ENCODE peak calls at places on chromosomes 2 and 18, in ten cellular contexts. One of them, this sample, is unnamed.

GRCh38 chr2:3517948-3518495 is 1.3 kb downstream of the ADI1 start:
- DNase-seq in activated T-helper 1 cell treated with anti-CD3 and anti-CD28 coated beads, Interleukin-2, amount 50 U/mL, for 16 hours: no peak
- DNase-seq in Daoy: no peak
- DNase-seq in stimulated activated CD4-positive, alpha-beta T cell treated with anti-CD3 and anti-CD28 coated beads, Interleukin-1b, Interleukin-23, amount 100 ng/mL, for 48 hours: no peak
- DNase-seq in CD4-positive, CD25-positive, alpha-beta regulatory T cell: no peak
- DNase-seq in activated gamma-delta T cell treated with Interleukin-2 at 50 U/mL for 16 hours: no peak
- DNase-seq in A549: no peak
- DNase-seq in NCI-H187: no peak
- DNase-seq in suprapubic skin: no peak
- DNase-seq in myocyte: no peak
- DNase-seq in this sample: no peak

GRCh38 chr2:23617167-23617787 is 232.3 kb downstream of the KLHL29 start:
- DNase-seq in activated T-helper 1 cell treated with anti-CD3 and anti-CD28 coated beads, Interleukin-2, amount 50 U/mL, for 16 hours: no peak
- DNase-seq in Daoy: no peak
- DNase-seq in stimulated activated CD4-positive, alpha-beta T cell treated with anti-CD3 and anti-CD28 coated beads, Interleukin-1b, Interleukin-23, amount 100 ng/mL, for 48 hours: no peak
- DNase-seq in CD4-positive, CD25-positive, alpha-beta regulatory T cell: no peak
- DNase-seq in activated gamma-delta T cell treated with Interleukin-2 at 50 U/mL for 16 hours: no peak
- DNase-seq in A549: no peak
- DNase-seq in NCI-H187: no peak
- DNase-seq in suprapubic skin: no peak
- DNase-seq in myocyte: no peak
- DNase-seq in this sample: peak

GRCh38 chr2:233867993-233868532 is at the start of gene MSL3B:
- DNase-seq in activated T-helper 1 cell treated with anti-CD3 and anti-CD28 coated beads, Interleukin-2, amount 50 U/mL, for 16 hours: peak
- DNase-seq in Daoy: no peak
- DNase-seq in stimulated activated CD4-positive, alpha-beta T cell treated with anti-CD3 and anti-CD28 coated beads, Interleukin-1b, Interleukin-23, amount 100 ng/mL, for 48 hours: peak
- DNase-seq in CD4-positive, CD25-positive, alpha-beta regulatory T cell: peak
- DNase-seq in activated gamma-delta T cell treated with Interleukin-2 at 50 U/mL for 16 hours: peak
- DNase-seq in A549: peak
- DNase-seq in NCI-H187: no peak
- DNase-seq in suprapubic skin: no peak
- DNase-seq in myocyte: no peak
- DNase-seq in this sample: peak

GRCh38 chr2:16666453-16666801 is 793 bp upstream of the CYRIA start:
- DNase-seq in activated T-helper 1 cell treated with anti-CD3 and anti-CD28 coated beads, Interleukin-2, amount 50 U/mL, for 16 hours: no peak
- DNase-seq in Daoy: peak
- DNase-seq in stimulated activated CD4-positive, alpha-beta T cell treated with anti-CD3 and anti-CD28 coated beads, Interleukin-1b, Interleukin-23, amount 100 ng/mL, for 48 hours: no peak
- DNase-seq in CD4-positive, CD25-positive, alpha-beta regulatory T cell: no peak
- DNase-seq in activated gamma-delta T cell treated with Interleukin-2 at 50 U/mL for 16 hours: no peak
- DNase-seq in A549: no peak
- DNase-seq in NCI-H187: no peak
- DNase-seq in suprapubic skin: no peak
- DNase-seq in myocyte: no peak
- DNase-seq in this sample: peak

GRCh38 chr18:25229080-25229479 is 122.9 kb downstream of the ZNF521 start:
- DNase-seq in activated T-helper 1 cell treated with anti-CD3 and anti-CD28 coated beads, Interleukin-2, amount 50 U/mL, for 16 hours: no peak
- DNase-seq in Daoy: peak
- DNase-seq in stimulated activated CD4-positive, alpha-beta T cell treated with anti-CD3 and anti-CD28 coated beads, Interleukin-1b, Interleukin-23, amount 100 ng/mL, for 48 hours: no peak
- DNase-seq in CD4-positive, CD25-positive, alpha-beta regulatory T cell: no peak
- DNase-seq in activated gamma-delta T cell treated with Interleukin-2 at 50 U/mL for 16 hours: no peak
- DNase-seq in A549: no peak
- DNase-seq in NCI-H187: no peak
- DNase-seq in suprapubic skin: no peak
- DNase-seq in myocyte: peak
- DNase-seq in this sample: peak

GRCh38 chr2:162113771-162114168 is 38.3 kb downstream of the GCG start:
- DNase-seq in activated T-helper 1 cell treated with anti-CD3 and anti-CD28 coated beads, Interleukin-2, amount 50 U/mL, for 16 hours: no peak
- DNase-seq in Daoy: peak
- DNase-seq in stimulated activated CD4-positive, alpha-beta T cell treated with anti-CD3 and anti-CD28 coated beads, Interleukin-1b, Interleukin-23, amount 100 ng/mL, for 48 hours: no peak
- DNase-seq in CD4-positive, CD25-positive, alpha-beta regulatory T cell: no peak
- DNase-seq in activated gamma-delta T cell treated with Interleukin-2 at 50 U/mL for 16 hours: no peak
- DNase-seq in A549: no peak
- DNase-seq in NCI-H187: no peak
- DNase-seq in suprapubic skin: no peak
- DNase-seq in myocyte: peak
- DNase-seq in this sample: peak

GRCh38 chr2:202934456-202934855 is 22.4 kb downstream of the CARF start:
- DNase-seq in activated T-helper 1 cell treated with anti-CD3 and anti-CD28 coated beads, Interleukin-2, amount 50 U/mL, for 16 hours: no peak
- DNase-seq in Daoy: no peak
- DNase-seq in stimulated activated CD4-positive, alpha-beta T cell treated with anti-CD3 and anti-CD28 coated beads, Interleukin-1b, Interleukin-23, amount 100 ng/mL, for 48 hours: no peak
- DNase-seq in CD4-positive, CD25-positive, alpha-beta regulatory T cell: no peak
- DNase-seq in activated gamma-delta T cell treated with Interleukin-2 at 50 U/mL for 16 hours: no peak
- DNase-seq in A549: no peak
- DNase-seq in NCI-H187: no peak
- DNase-seq in suprapubic skin: no peak
- DNase-seq in myocyte: no peak
- DNase-seq in this sample: no peak

GRCh38 chr2:215982465-215982875 is 30.9 kb downstream of the MREG start:
- DNase-seq in activated T-helper 1 cell treated with anti-CD3 and anti-CD28 coated beads, Interleukin-2, amount 50 U/mL, for 16 hours: no peak
- DNase-seq in Daoy: peak
- DNase-seq in stimulated activated CD4-positive, alpha-beta T cell treated with anti-CD3 and anti-CD28 coated beads, Interleukin-1b, Interleukin-23, amount 100 ng/mL, for 48 hours: peak
- DNase-seq in CD4-positive, CD25-positive, alpha-beta regulatory T cell: no peak
- DNase-seq in activated gamma-delta T cell treated with Interleukin-2 at 50 U/mL for 16 hours: no peak
- DNase-seq in A549: peak
- DNase-seq in NCI-H187: no peak
- DNase-seq in suprapubic skin: no peak
- DNase-seq in myocyte: peak
- DNase-seq in this sample: peak

GRCh38 chr2:185628985-185629384 is 109.6 kb upstream of the FSIP2 start:
- DNase-seq in activated T-helper 1 cell treated with anti-CD3 and anti-CD28 coated beads, Interleukin-2, amount 50 U/mL, for 16 hours: no peak
- DNase-seq in Daoy: peak
- DNase-seq in stimulated activated CD4-positive, alpha-beta T cell treated with anti-CD3 and anti-CD28 coated beads, Interleukin-1b, Interleukin-23, amount 100 ng/mL, for 48 hours: no peak
- DNase-seq in CD4-positive, CD25-positive, alpha-beta regulatory T cell: no peak
- DNase-seq in activated gamma-delta T cell treated with Interleukin-2 at 50 U/mL for 16 hours: no peak
- DNase-seq in A549: peak
- DNase-seq in NCI-H187: no peak
- DNase-seq in suprapubic skin: no peak
- DNase-seq in myocyte: no peak
- DNase-seq in this sample: no peak

GRCh38 chr2:109089602-109090300 is 39.3 kb upstream of the SH3RF3 start:
- DNase-seq in activated T-helper 1 cell treated with anti-CD3 and anti-CD28 coated beads, Interleukin-2, amount 50 U/mL, for 16 hours: no peak
- DNase-seq in Daoy: peak
- DNase-seq in stimulated activated CD4-positive, alpha-beta T cell treated with anti-CD3 and anti-CD28 coated beads, Interleukin-1b, Interleukin-23, amount 100 ng/mL, for 48 hours: no peak
- DNase-seq in CD4-positive, CD25-positive, alpha-beta regulatory T cell: no peak
- DNase-seq in activated gamma-delta T cell treated with Interleukin-2 at 50 U/mL for 16 hours: no peak
- DNase-seq in A549: no peak
- DNase-seq in NCI-H187: no peak
- DNase-seq in suprapubic skin: no peak
- DNase-seq in myocyte: no peak
- DNase-seq in this sample: no peak

GRCh38 chr18:62832282-62832681 is 116.9 kb downstream of the PHLPP1 start:
- DNase-seq in activated T-helper 1 cell treated with anti-CD3 and anti-CD28 coated beads, Interleukin-2, amount 50 U/mL, for 16 hours: no peak
- DNase-seq in Daoy: no peak
- DNase-seq in stimulated activated CD4-positive, alpha-beta T cell treated with anti-CD3 and anti-CD28 coated beads, Interleukin-1b, Interleukin-23, amount 100 ng/mL, for 48 hours: no peak
- DNase-seq in CD4-positive, CD25-positive, alpha-beta regulatory T cell: no peak
- DNase-seq in activated gamma-delta T cell treated with Interleukin-2 at 50 U/mL for 16 hours: no peak
- DNase-seq in A549: no peak
- DNase-seq in NCI-H187: no peak
- DNase-seq in suprapubic skin: no peak
- DNase-seq in myocyte: no peak
- DNase-seq in this sample: no peak

GRCh38 chr2:50143822-50144575 is 887.9 kb downstream of the NRXN1 start:
- DNase-seq in activated T-helper 1 cell treated with anti-CD3 and anti-CD28 coated beads, Interleukin-2, amount 50 U/mL, for 16 hours: no peak
- DNase-seq in Daoy: no peak
- DNase-seq in stimulated activated CD4-positive, alpha-beta T cell treated with anti-CD3 and anti-CD28 coated beads, Interleukin-1b, Interleukin-23, amount 100 ng/mL, for 48 hours: no peak
- DNase-seq in CD4-positive, CD25-positive, alpha-beta regulatory T cell: peak
- DNase-seq in activated gamma-delta T cell treated with Interleukin-2 at 50 U/mL for 16 hours: no peak
- DNase-seq in A549: peak
- DNase-seq in NCI-H187: peak
- DNase-seq in suprapubic skin: no peak
- DNase-seq in myocyte: peak
- DNase-seq in this sample: peak

GRCh38 chr2:18066894-18067293 is 188.4 kb downstream of the KCNS3 start:
- DNase-seq in activated T-helper 1 cell treated with anti-CD3 and anti-CD28 coated beads, Interleukin-2, amount 50 U/mL, for 16 hours: no peak
- DNase-seq in Daoy: no peak
- DNase-seq in stimulated activated CD4-positive, alpha-beta T cell treated with anti-CD3 and anti-CD28 coated beads, Interleukin-1b, Interleukin-23, amount 100 ng/mL, for 48 hours: no peak
- DNase-seq in CD4-positive, CD25-positive, alpha-beta regulatory T cell: no peak
- DNase-seq in activated gamma-delta T cell treated with Interleukin-2 at 50 U/mL for 16 hours: no peak
- DNase-seq in A549: no peak
- DNase-seq in NCI-H187: no peak
- DNase-seq in suprapubic skin: no peak
- DNase-seq in myocyte: no peak
- DNase-seq in this sample: no peak

GRCh38 chr18:42068030-42068429 is 113.0 kb downstream of the PIK3C3 start:
- DNase-seq in activated T-helper 1 cell treated with anti-CD3 and anti-CD28 coated beads, Interleukin-2, amount 50 U/mL, for 16 hours: no peak
- DNase-seq in Daoy: no peak
- DNase-seq in stimulated activated CD4-positive, alpha-beta T cell treated with anti-CD3 and anti-CD28 coated beads, Interleukin-1b, Interleukin-23, amount 100 ng/mL, for 48 hours: no peak
- DNase-seq in CD4-positive, CD25-positive, alpha-beta regulatory T cell: no peak
- DNase-seq in activated gamma-delta T cell treated with Interleukin-2 at 50 U/mL for 16 hours: no peak
- DNase-seq in A549: no peak
- DNase-seq in NCI-H187: no peak
- DNase-seq in suprapubic skin: no peak
- DNase-seq in myocyte: no peak
- DNase-seq in this sample: no peak

GRCh38 chr18:46536215-46536874 is 120.7 kb downstream of the LOXHD1 start:
- DNase-seq in activated T-helper 1 cell treated with anti-CD3 and anti-CD28 coated beads, Interleukin-2, amount 50 U/mL, for 16 hours: no peak
- DNase-seq in Daoy: peak
- DNase-seq in stimulated activated CD4-positive, alpha-beta T cell treated with anti-CD3 and anti-CD28 coated beads, Interleukin-1b, Interleukin-23, amount 100 ng/mL, for 48 hours: no peak
- DNase-seq in CD4-positive, CD25-positive, alpha-beta regulatory T cell: no peak
- DNase-seq in activated gamma-delta T cell treated with Interleukin-2 at 50 U/mL for 16 hours: no peak
- DNase-seq in A549: peak
- DNase-seq in NCI-H187: no peak
- DNase-seq in suprapubic skin: no peak
- DNase-seq in myocyte: no peak
- DNase-seq in this sample: no peak

GRCh38 chr2:120606931-120607330 is 128.7 kb upstream of the GLI2 start:
- DNase-seq in activated T-helper 1 cell treated with anti-CD3 and anti-CD28 coated beads, Interleukin-2, amount 50 U/mL, for 16 hours: no peak
- DNase-seq in Daoy: no peak
- DNase-seq in stimulated activated CD4-positive, alpha-beta T cell treated with anti-CD3 and anti-CD28 coated beads, Interleukin-1b, Interleukin-23, amount 100 ng/mL, for 48 hours: no peak
- DNase-seq in CD4-positive, CD25-positive, alpha-beta regulatory T cell: no peak
- DNase-seq in activated gamma-delta T cell treated with Interleukin-2 at 50 U/mL for 16 hours: no peak
- DNase-seq in A549: no peak
- DNase-seq in NCI-H187: no peak
- DNase-seq in suprapubic skin: no peak
- DNase-seq in myocyte: peak
- DNase-seq in this sample: no peak

GRCh38 chr2:168912466-168913170 is 11.5 kb downstream of the G6PC2 start:
- DNase-seq in activated T-helper 1 cell treated with anti-CD3 and anti-CD28 coated beads, Interleukin-2, amount 50 U/mL, for 16 hours: no peak
- DNase-seq in Daoy: peak
- DNase-seq in stimulated activated CD4-positive, alpha-beta T cell treated with anti-CD3 and anti-CD28 coated beads, Interleukin-1b, Interleukin-23, amount 100 ng/mL, for 48 hours: no peak
- DNase-seq in CD4-positive, CD25-positive, alpha-beta regulatory T cell: no peak
- DNase-seq in activated gamma-delta T cell treated with Interleukin-2 at 50 U/mL for 16 hours: no peak
- DNase-seq in A549: no peak
- DNase-seq in NCI-H187: no peak
- DNase-seq in suprapubic skin: no peak
- DNase-seq in myocyte: peak
- DNase-seq in this sample: peak

GRCh38 chr2:232420463-232421188 is 14.0 kb downstream of the ALPG start:
- DNase-seq in activated T-helper 1 cell treated with anti-CD3 and anti-CD28 coated beads, Interleukin-2, amount 50 U/mL, for 16 hours: no peak
- DNase-seq in Daoy: no peak
- DNase-seq in stimulated activated CD4-positive, alpha-beta T cell treated with anti-CD3 and anti-CD28 coated beads, Interleukin-1b, Interleukin-23, amount 100 ng/mL, for 48 hours: no peak
- DNase-seq in CD4-positive, CD25-positive, alpha-beta regulatory T cell: peak
- DNase-seq in activated gamma-delta T cell treated with Interleukin-2 at 50 U/mL for 16 hours: no peak
- DNase-seq in A549: peak
- DNase-seq in NCI-H187: peak
- DNase-seq in suprapubic skin: no peak
- DNase-seq in myocyte: no peak
- DNase-seq in this sample: peak

GRCh38 chr2:138364554-138365162 is 136.9 kb upstream of the SPOPL start:
- DNase-seq in activated T-helper 1 cell treated with anti-CD3 and anti-CD28 coated beads, Interleukin-2, amount 50 U/mL, for 16 hours: no peak
- DNase-seq in Daoy: peak
- DNase-seq in stimulated activated CD4-positive, alpha-beta T cell treated with anti-CD3 and anti-CD28 coated beads, Interleukin-1b, Interleukin-23, amount 100 ng/mL, for 48 hours: no peak
- DNase-seq in CD4-positive, CD25-positive, alpha-beta regulatory T cell: no peak
- DNase-seq in activated gamma-delta T cell treated with Interleukin-2 at 50 U/mL for 16 hours: no peak
- DNase-seq in A549: no peak
- DNase-seq in NCI-H187: no peak
- DNase-seq in suprapubic skin: no peak
- DNase-seq in myocyte: no peak
- DNase-seq in this sample: peak

GRCh38 chr2:143357956-143358355 is 228.7 kb downstream of the ARHGAP15 start:
- DNase-seq in activated T-helper 1 cell treated with anti-CD3 and anti-CD28 coated beads, Interleukin-2, amount 50 U/mL, for 16 hours: no peak
- DNase-seq in Daoy: no peak
- DNase-seq in stimulated activated CD4-positive, alpha-beta T cell treated with anti-CD3 and anti-CD28 coated beads, Interleukin-1b, Interleukin-23, amount 100 ng/mL, for 48 hours: no peak
- DNase-seq in CD4-positive, CD25-positive, alpha-beta regulatory T cell: no peak
- DNase-seq in activated gamma-delta T cell treated with Interleukin-2 at 50 U/mL for 16 hours: no peak
- DNase-seq in A549: no peak
- DNase-seq in NCI-H187: no peak
- DNase-seq in suprapubic skin: no peak
- DNase-seq in myocyte: no peak
- DNase-seq in this sample: no peak

GRCh38 chr2:168035458-168035857 is 211.9 kb downstream of the STK39 start:
- DNase-seq in activated T-helper 1 cell treated with anti-CD3 and anti-CD28 coated beads, Interleukin-2, amount 50 U/mL, for 16 hours: no peak
- DNase-seq in Daoy: no peak
- DNase-seq in stimulated activated CD4-positive, alpha-beta T cell treated with anti-CD3 and anti-CD28 coated beads, Interleukin-1b, Interleukin-23, amount 100 ng/mL, for 48 hours: no peak
- DNase-seq in CD4-positive, CD25-positive, alpha-beta regulatory T cell: no peak
- DNase-seq in activated gamma-delta T cell treated with Interleukin-2 at 50 U/mL for 16 hours: no peak
- DNase-seq in A549: no peak
- DNase-seq in NCI-H187: no peak
- DNase-seq in suprapubic skin: no peak
- DNase-seq in myocyte: no peak
- DNase-seq in this sample: no peak

GRCh38 chr2:196200557-196200956 is 29.2 kb upstream of the STK17B start:
- DNase-seq in activated T-helper 1 cell treated with anti-CD3 and anti-CD28 coated beads, Interleukin-2, amount 50 U/mL, for 16 hours: no peak
- DNase-seq in Daoy: no peak
- DNase-seq in stimulated activated CD4-positive, alpha-beta T cell treated with anti-CD3 and anti-CD28 coated beads, Interleukin-1b, Interleukin-23, amount 100 ng/mL, for 48 hours: peak
- DNase-seq in CD4-positive, CD25-positive, alpha-beta regulatory T cell: peak
- DNase-seq in activated gamma-delta T cell treated with Interleukin-2 at 50 U/mL for 16 hours: no peak
- DNase-seq in A549: no peak
- DNase-seq in NCI-H187: no peak
- DNase-seq in suprapubic skin: no peak
- DNase-seq in myocyte: no peak
- DNase-seq in this sample: no peak

GRCh38 chr2:236663671-236664101 is 94.1 kb downstream of the ACKR3 start:
- DNase-seq in activated T-helper 1 cell treated with anti-CD3 and anti-CD28 coated beads, Interleukin-2, amount 50 U/mL, for 16 hours: no peak
- DNase-seq in Daoy: peak
- DNase-seq in stimulated activated CD4-positive, alpha-beta T cell treated with anti-CD3 and anti-CD28 coated beads, Interleukin-1b, Interleukin-23, amount 100 ng/mL, for 48 hours: no peak
- DNase-seq in CD4-positive, CD25-positive, alpha-beta regulatory T cell: no peak
- DNase-seq in activated gamma-delta T cell treated with Interleukin-2 at 50 U/mL for 16 hours: no peak
- DNase-seq in A549: no peak
- DNase-seq in NCI-H187: no peak
- DNase-seq in suprapubic skin: peak
- DNase-seq in myocyte: peak
- DNase-seq in this sample: peak

GRCh38 chr2:11286749-11287148 is 57.7 kb downstream of the ROCK2 start:
- DNase-seq in activated T-helper 1 cell treated with anti-CD3 and anti-CD28 coated beads, Interleukin-2, amount 50 U/mL, for 16 hours: no peak
- DNase-seq in Daoy: no peak
- DNase-seq in stimulated activated CD4-positive, alpha-beta T cell treated with anti-CD3 and anti-CD28 coated beads, Interleukin-1b, Interleukin-23, amount 100 ng/mL, for 48 hours: no peak
- DNase-seq in CD4-positive, CD25-positive, alpha-beta regulatory T cell: no peak
- DNase-seq in activated gamma-delta T cell treated with Interleukin-2 at 50 U/mL for 16 hours: no peak
- DNase-seq in A549: no peak
- DNase-seq in NCI-H187: no peak
- DNase-seq in suprapubic skin: no peak
- DNase-seq in myocyte: peak
- DNase-seq in this sample: peak

GRCh38 chr2:217804338-217804737 is 198.5 kb downstream of the TNS1 start:
- DNase-seq in activated T-helper 1 cell treated with anti-CD3 and anti-CD28 coated beads, Interleukin-2, amount 50 U/mL, for 16 hours: no peak
- DNase-seq in Daoy: no peak
- DNase-seq in stimulated activated CD4-positive, alpha-beta T cell treated with anti-CD3 and anti-CD28 coated beads, Interleukin-1b, Interleukin-23, amount 100 ng/mL, for 48 hours: no peak
- DNase-seq in CD4-positive, CD25-positive, alpha-beta regulatory T cell: no peak
- DNase-seq in activated gamma-delta T cell treated with Interleukin-2 at 50 U/mL for 16 hours: no peak
- DNase-seq in A549: no peak
- DNase-seq in NCI-H187: no peak
- DNase-seq in suprapubic skin: peak
- DNase-seq in myocyte: peak
- DNase-seq in this sample: no peak

GRCh38 chr2:218448934-218449333 is 30.0 kb downstream of the VIL1 start:
- DNase-seq in activated T-helper 1 cell treated with anti-CD3 and anti-CD28 coated beads, Interleukin-2, amount 50 U/mL, for 16 hours: no peak
- DNase-seq in Daoy: peak
- DNase-seq in stimulated activated CD4-positive, alpha-beta T cell treated with anti-CD3 and anti-CD28 coated beads, Interleukin-1b, Interleukin-23, amount 100 ng/mL, for 48 hours: no peak
- DNase-seq in CD4-positive, CD25-positive, alpha-beta regulatory T cell: no peak
- DNase-seq in activated gamma-delta T cell treated with Interleukin-2 at 50 U/mL for 16 hours: no peak
- DNase-seq in A549: peak
- DNase-seq in NCI-H187: no peak
- DNase-seq in suprapubic skin: peak
- DNase-seq in myocyte: peak
- DNase-seq in this sample: peak